ENCODE peak calls at places on chromosomes 12 and 14, in seven cellular contexts. H is neural crest cell, X is HTR-8/SVneo, P is COR-L47, B is RPMI7951, D is smooth muscle cell of the brain vasculature, N is G401. Y is an unnamed sample.

GRCh38 chr12:132561784-132562156 is 48.6 kb downstream of the LRCOL1 start:
- DNase-seq in N (peak), D (no peak), X (peak), H (peak), B (no peak), P (peak), Y (peak)

GRCh38 chr14:68274722-68275121 is 455.1 kb downstream of the RAD51B start:
- DNase-seq in H (no peak), P (no peak), B (no peak), N (no peak), X (no peak), D (no peak), Y (no peak)

GRCh38 chr12:123916729-123917128 is 55.9 kb downstream of the CCDC92 start:
- DNase-seq in P (no peak), D (no peak), B (peak), H (no peak), N (no peak), X (no peak), Y (peak)

GRCh38 chr12:25436206-25436912 is 116.7 kb downstream of the LMNTD1 start:
- DNase-seq in B (peak), N (peak), X (peak), H (peak), D (peak), P (no peak), Y (peak)

GRCh38 chr12:62632521-62632920 is 165.9 kb downstream of the MON2 start:
- DNase-seq in N (peak), P (no peak), D (no peak), X (no peak), H (peak), B (peak), Y (no peak)

GRCh38 chr14:24198845-24199524 is 3.7 kb upstream of the TM9SF1 start:
- DNase-seq in D (no peak), N (no peak), P (no peak), B (no peak), X (no peak), H (no peak), Y (no peak)

GRCh38 chr12:6958609-6959375 is 7.6 kb downstream of the PTPN6 start:
- DNase-seq in B (no peak), P (no peak), X (no peak), N (no peak), D (no peak), H (no peak), Y (no peak)

GRCh38 chr12:16225692-16226091 is 51.8 kb downstream of the SLC15A5 start:
- DNase-seq in B (no peak), H (no peak), P (no peak), D (no peak), X (no peak), N (no peak), Y (no peak)

GRCh38 chr12:105316931-105317330 is 13.6 kb upstream of the C12orf75 start:
- DNase-seq in X (no peak), D (no peak), B (no peak), H (no peak), N (no peak), P (no peak), Y (no peak)

GRCh38 chr12:3973939-3974644 is 100.9 kb upstream of the PARP11 start:
- DNase-seq in X (no peak), H (no peak), N (no peak), P (no peak), B (no peak), D (no peak), Y (no peak)

GRCh38 chr12:27975222-27976136 is 2.9 kb upstream of the PTHLH start:
- DNase-seq in B (peak), P (no peak), D (no peak), N (no peak), X (peak), H (peak), Y (no peak)

GRCh38 chr12:107134558-107134957 is 41.2 kb upstream of the CRY1 start:
- DNase-seq in B (no peak), P (no peak), D (no peak), X (no peak), H (no peak), N (no peak), Y (no peak)

GRCh38 chr14:38536376-38537038 is 280.6 kb upstream of the CLEC14A start:
- DNase-seq in P (no peak), N (no peak), B (no peak), H (no peak), D (no peak), X (no peak), Y (no peak)

GRCh38 chr14:103296987-103297386 is 37.0 kb upstream of the EIF5 start:
- DNase-seq in D (no peak), H (no peak), X (no peak), P (peak), B (no peak), N (no peak), Y (no peak)

GRCh38 chr14:68217891-68218290 is 398.3 kb downstream of the RAD51B start:
- DNase-seq in X (no peak), D (no peak), N (no peak), B (no peak), P (no peak), H (no peak), Y (no peak)

GRCh38 chr12:101086490-101086889 is 123.5 kb downstream of the SLC5A8 start:
- DNase-seq in N (no peak), D (no peak), B (peak), P (no peak), H (no peak), X (peak), Y (peak)

GRCh38 chr12:46661161-46661845 is 164.5 kb downstream of the SLC38A4 start:
- DNase-seq in D (peak), H (no peak), P (peak), N (peak), B (peak), X (peak), Y (peak)

Y was measured in mammary epithelial cell.